ENCODE peak calls at places on chromosomes 16 and 17, in eight cellular contexts. Q is COLO829; F is IMR-90; O is A549; Y is GM12864; A is Right ventricle myocardium superior; V is stimulated activated naive CD4-positive, alpha-beta T cell; S is C1 segment of cervical spinal cord. R is an unnamed sample.

GRCh38 chr17:2975469-2975958 is 87.9 kb downstream of the OR1D5 start:
- DNase-seq in S (no peak), F (no peak), Y (no peak), A (no peak), O (no peak), Q (peak), V (no peak), R (no peak)

GRCh38 chr16:84396537-84397008 is 28.2 kb downstream of the ATP2C2 start:
- DNase-seq in Y (no peak), F (peak), A (no peak), S (no peak), V (no peak), Q (no peak), O (peak), R (peak)

GRCh38 chr17:66619196-66619595 is 215.7 kb upstream of the CACNG5 start:
- DNase-seq in O (no peak), S (no peak), F (no peak), Q (no peak), Y (no peak), V (no peak), A (no peak), R (no peak)

GRCh38 chr16:27596411-27596810 is 46.5 kb downstream of the KATNIP start:
- DNase-seq in A (no peak), S (no peak), O (no peak), F (no peak), Q (no peak), Y (no peak), V (no peak), R (no peak)

GRCh38 chr17:17108681-17109049 is 66.4 kb downstream of the MPRIP start:
- DNase-seq in A (no peak), V (no peak), Y (no peak), F (no peak), Q (no peak), S (peak), O (peak), R (no peak)

GRCh38 chr17:5770556-5771270 is 186.4 kb upstream of the NLRP1 start:
- DNase-seq in O (no peak), Q (no peak), Y (no peak), F (no peak), S (no peak), A (no peak), V (no peak), R (no peak)

GRCh38 chr17:6303664-6304063 is 131.3 kb downstream of the AIPL1 start:
- DNase-seq in V (no peak), F (no peak), A (no peak), S (no peak), Y (no peak), O (peak), Q (peak), R (peak)

GRCh38 chr17:82805254-82805653 is 34.6 kb downstream of the ZNF750 start:
- DNase-seq in O (no peak), F (no peak), Y (no peak), S (no peak), V (no peak), Q (no peak), A (no peak), R (no peak)

GRCh38 chr17:5560361-5560988 is 23.8 kb downstream of the NLRP1 start:
- DNase-seq in Y (no peak), F (no peak), A (no peak), Q (no peak), O (no peak), V (no peak), S (no peak), R (no peak)

GRCh38 chr16:67404740-67405226 is 11.5 kb upstream of the TPPP3 start:
- DNase-seq in O (no peak), V (no peak), F (no peak), Q (no peak), A (no peak), S (no peak), Y (no peak), R (no peak)

GRCh38 chr17:10094806-10095205 is 103.6 kb downstream of the GAS7 start:
- DNase-seq in O (no peak), V (no peak), Y (no peak), A (peak), Q (no peak), F (no peak), S (no peak), R (no peak)

GRCh38 chr16:31022574-31023251 is 10.6 kb upstream of the STX4 start:
- DNase-seq in O (no peak), V (no peak), F (no peak), A (no peak), Q (no peak), S (no peak), Y (no peak), R (no peak)

GRCh38 chr17:56593073-56593740 is at the start of gene NOG:
- DNase-seq in F (peak), V (peak), Y (no peak), A (peak), Q (no peak), O (peak), S (peak), R (peak)

GRCh38 chr17:66679631-66680517 is 155.0 kb upstream of the CACNG5 start:
- DNase-seq in O (no peak), Y (no peak), Q (no peak), F (no peak), V (no peak), S (no peak), A (no peak), R (no peak)

GRCh38 chr17:78268191-78268874 is 36.9 kb downstream of the TMEM235 start:
- DNase-seq in Q (no peak), S (no peak), V (no peak), A (no peak), F (no peak), O (no peak), Y (no peak), R (no peak)

GRCh38 chr16:53433930-53434435 is 288 bp upstream of the RBL2 start:
- DNase-seq in V (no peak), O (no peak), F (peak), Q (peak), A (no peak), S (no peak), Y (peak), R (peak)

GRCh38 chr17:30161601-30162000 is 45.0 kb downstream of the NSRP1 start:
- DNase-seq in Q (no peak), V (no peak), F (peak), S (no peak), O (no peak), Y (no peak), A (no peak), R (no peak)

GRCh38 chr16:87207509-87207908 is 109.7 kb downstream of the C16orf95 start:
- DNase-seq in O (peak), V (no peak), S (no peak), F (peak), Y (no peak), Q (no peak), A (no peak), R (peak)

GRCh38 chr17:46930083-46930482 is 7.1 kb downstream of the GOSR2 start:
- DNase-seq in F (no peak), A (no peak), O (no peak), Y (no peak), S (no peak), Q (no peak), V (no peak), R (no peak)

GRCh38 chr16:59733321-59733720 is 999.2 kb upstream of the GOT2 start:
- DNase-seq in O (no peak), S (no peak), Y (no peak), A (no peak), Q (peak), V (no peak), F (no peak), R (no peak)